ENCODE peak calls at places on chromosomes 6 and 20, in four cellular contexts. A is fibroblast of lung, S is hepatocyte, E is endothelial cell of umbilical vein. V is an unnamed sample.

GRCh38 chr20:1565461-1565860 is 8.0 kb upstream of the SIRPD start:
- DNase-seq in E (peak), S (peak), A (no peak), V (no peak)

GRCh38 chr6:160426146-160426545 is 78.0 kb downstream of the SLC22A3 start:
- DNase-seq in S (no peak), E (no peak), A (peak), V (no peak)

GRCh38 chr6:73832313-73832712 is 136.3 kb downstream of the CD109 start:
- DNase-seq in E (no peak), S (no peak), A (no peak), V (no peak)

GRCh38 chr6:139430897-139431601 is 56.6 kb upstream of the CITED2 start:
- DNase-seq in E (no peak), A (no peak), S (no peak), V (no peak)

GRCh38 chr20:25623225-25623735 is 534 bp downstream of the NANP start:
- DNase-seq in S (peak), E (no peak), A (peak), V (peak)

GRCh38 chr6:315921-316752 is 23.9 kb downstream of the DUSP22 start:
- DNase-seq in S (no peak), A (no peak), E (no peak), V (peak)

GRCh38 chr20:37223053-37223452 is 38.6 kb downstream of the GHRH start:
- DNase-seq in E (no peak), S (peak), A (peak), V (no peak)

GRCh38 chr6:37303891-37304503 is 46.1 kb upstream of the TMEM217 start:
- DNase-seq in E (peak), A (peak), S (peak), V (peak)

GRCh38 chr6:42527204-42527603 is 36.6 kb upstream of the UBR2 start:
- DNase-seq in A (no peak), S (no peak), E (no peak), V (no peak)

GRCh38 chr6:130513770-130514169 is 148.0 kb downstream of the TMEM200A start:
- DNase-seq in E (no peak), S (no peak), A (peak), V (no peak)

GRCh38 chr6:8589941-8590676 is 154.8 kb upstream of the SLC35B3 start:
- DNase-seq in S (peak), E (no peak), A (no peak), V (peak)

GRCh38 chr20:61690993-61691840 is 374.5 kb downstream of the TAF4 start:
- DNase-seq in S (no peak), A (no peak), E (no peak), V (no peak)

GRCh38 chr20:8012724-8013123 is 6.8 kb downstream of the TMX4 start:
- DNase-seq in S (no peak), A (peak), E (peak), V (no peak)

GRCh38 chr6:15038013-15038791 is 207.7 kb upstream of the JARID2 start:
- DNase-seq in A (no peak), S (no peak), E (no peak), V (peak)

GRCh38 chr6:160254467-160255312 is 3.9 kb downstream of the SLC22A2 start:
- DNase-seq in E (no peak), S (peak), A (no peak), V (no peak)

GRCh38 chr6:113481441-113481840 is 375.7 kb upstream of the MARCKS start:
- DNase-seq in S (peak), A (no peak), E (no peak), V (no peak)

DNA sequence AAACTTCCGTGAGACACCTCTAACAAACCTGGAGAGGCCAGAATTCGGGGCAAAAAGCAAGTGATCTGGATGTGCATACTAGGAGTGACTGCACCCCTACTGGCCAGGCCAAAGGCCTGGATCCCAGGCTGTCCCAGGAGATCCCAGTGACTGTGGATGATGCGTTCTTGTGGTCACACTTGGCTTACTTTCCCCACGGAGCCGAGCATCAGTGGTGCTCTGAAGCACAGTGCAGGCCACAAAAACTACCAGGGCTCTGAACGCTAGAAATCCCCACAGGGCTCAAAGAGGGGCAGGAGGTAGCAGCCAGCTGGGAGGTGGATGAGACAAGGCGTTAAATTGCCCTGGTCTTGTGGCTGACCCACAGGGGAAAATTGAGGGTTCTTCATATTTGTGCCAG is 7.1 kb downstream of the TRIM26 start:
- DNase-seq in A (peak), E (no peak), S (no peak), V (no peak)
- H2AFZ ChIP-seq in A (no peak), E (no peak), S (no peak), V (no peak)

GRCh38 chr6:118285791-118286190 is 262.3 kb upstream of the PLN start:
- DNase-seq in E (no peak), A (peak), S (no peak), V (no peak)

GRCh38 chr6:118288355-118289124 is 259.6 kb upstream of the PLN start:
- DNase-seq in A (peak), S (no peak), E (peak), V (peak)

GRCh38 chr6:118283759-118284158 is 264.3 kb upstream of the PLN start:
- DNase-seq in E (peak), S (peak), A (peak), V (peak)

GRCh38 chr6:118281291-118281690 is 266.8 kb upstream of the PLN start:
- DNase-seq in A (no peak), S (no peak), E (no peak), V (peak)

DNA sequence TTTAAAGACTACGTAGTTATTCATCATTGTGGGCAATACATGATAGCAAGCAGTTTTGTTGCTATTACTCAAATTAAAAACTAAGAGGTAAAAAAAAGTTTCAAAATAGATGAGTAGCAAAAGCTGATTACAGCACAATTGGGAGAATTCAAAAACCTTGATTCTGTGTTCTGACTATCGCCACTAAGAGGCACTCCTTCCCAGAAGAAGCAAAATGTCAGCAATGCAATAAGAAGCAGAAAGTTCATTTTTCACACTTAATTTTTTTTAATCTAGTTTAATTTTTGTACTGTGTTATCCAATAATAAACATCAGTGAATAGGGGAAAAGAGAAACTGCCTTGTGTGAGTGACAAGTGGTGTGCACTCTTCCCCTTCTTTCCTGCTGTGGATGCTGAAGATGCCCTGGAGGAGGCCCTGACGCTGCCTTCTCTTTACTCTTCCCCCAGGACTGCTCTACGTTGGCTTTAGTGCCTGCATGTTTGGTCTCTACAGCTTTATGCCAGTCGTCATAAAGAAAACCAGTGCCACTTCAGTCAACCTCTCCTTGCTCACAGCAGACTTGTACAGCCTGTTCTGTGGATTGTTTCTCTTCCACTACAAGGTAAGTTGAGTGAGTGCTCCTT is 263.2 kb upstream of the PLN start:
- DNase-seq in S (no peak), E (peak), A (peak), V (peak)
- TF ChIP-seq CTCF in S (peak), E (peak), A (peak), V (peak)

GRCh38 chr6:26170951-26171841 is 84.0 kb downstream of the HFE start:
- DNase-seq in E (no peak), A (no peak), S (no peak), V (no peak)
- H2AFZ ChIP-seq in E (peak), A (peak), S (peak), V (no peak)

GRCh38 chr20:45157977-45158376 is 16.7 kb upstream of the PI3 start:
- DNase-seq in E (peak), A (peak), S (peak), V (no peak)

GRCh38 chr20:45156728-45157127 is 18.0 kb upstream of the PI3 start:
- DNase-seq in A (no peak), E (no peak), S (no peak), V (no peak)

GRCh38 chr20:45153147-45153546 is 21.6 kb upstream of the PI3 start:
- DNase-seq in S (no peak), A (no peak), E (no peak), V (no peak)

GRCh38 chr20:45153756-45154155 is 20.9 kb upstream of the PI3 start:
- DNase-seq in A (no peak), S (no peak), E (no peak), V (no peak)

DNA sequence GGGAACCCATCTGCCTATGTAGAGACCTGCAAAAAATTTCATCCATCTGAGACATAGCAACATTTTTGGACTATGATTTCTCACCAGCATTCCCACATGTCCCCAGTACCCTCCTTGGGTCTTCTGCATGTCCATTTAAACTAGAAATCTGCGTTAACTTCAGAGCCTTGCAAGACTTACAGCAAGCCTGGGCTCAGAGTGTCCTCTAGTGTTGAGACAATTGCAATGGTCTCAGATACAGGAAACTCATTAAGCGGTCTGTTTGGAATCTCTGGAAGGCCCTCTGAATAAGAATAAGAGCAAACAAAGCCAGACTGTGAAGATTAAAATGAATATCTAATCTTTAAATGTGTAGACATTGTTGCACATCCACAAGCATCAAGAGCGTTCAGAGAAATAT is 20.5 kb upstream of the PI3 start:
- DNase-seq in A (no peak), S (no peak), E (no peak), V (peak)
- TF ChIP-seq CTCF in A (no peak), S (no peak), E (no peak), V (peak)

DNA sequence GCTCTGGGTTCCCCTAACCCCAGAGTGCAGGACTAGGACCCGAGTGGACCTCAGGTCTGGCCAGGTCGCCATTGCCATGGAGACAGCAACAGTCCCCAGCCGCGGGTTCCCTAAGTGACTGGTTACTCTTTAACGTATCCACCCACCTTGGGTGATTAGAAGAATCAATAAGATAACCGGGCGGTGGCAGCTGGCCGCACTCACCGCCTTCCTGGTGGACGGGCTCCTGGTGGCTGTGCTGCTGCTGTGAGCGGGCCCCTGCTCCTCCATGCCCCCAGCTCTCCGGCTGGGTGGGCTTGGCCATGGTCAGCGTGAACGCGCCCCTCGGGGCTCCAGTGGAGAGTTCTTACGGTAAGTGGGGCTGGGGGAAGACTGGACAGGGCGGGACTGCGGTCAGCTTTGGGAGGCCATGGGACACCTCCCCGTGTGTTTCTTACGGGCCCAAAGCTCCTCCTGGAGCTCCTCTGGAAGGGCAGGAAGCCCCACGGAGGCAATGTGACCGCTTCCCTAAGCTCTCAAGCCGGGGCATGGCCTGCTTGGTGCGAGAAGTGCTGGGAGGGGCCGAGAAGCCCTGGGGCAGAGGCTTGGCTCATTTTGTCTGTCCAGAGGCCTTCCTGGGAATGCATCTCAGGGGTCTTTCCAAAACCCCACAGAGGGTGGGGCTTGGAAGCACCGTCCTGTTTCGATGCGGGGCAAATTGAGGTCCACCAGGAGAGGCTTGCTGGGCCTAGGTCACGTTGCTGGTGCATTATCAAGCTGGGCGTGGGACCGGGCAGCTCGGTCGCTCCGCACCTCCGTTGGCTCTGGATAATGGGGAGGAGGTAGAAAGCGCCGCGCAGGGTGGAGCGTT is at the start of gene HNF4A:
- DNase-seq in S (peak), E (no peak), A (no peak), V (no peak)
- H2AFZ ChIP-seq in S (no peak), E (no peak), A (no peak), V (peak)

GRCh38 chr6:71855406-71855805 is 30.9 kb upstream of the RIMS1 start:
- DNase-seq in S (no peak), E (no peak), A (no peak), V (no peak)
- TF ChIP-seq CTCF in S (peak), E (no peak), A (no peak), V (peak)

V was measured in GM23338.